ENCODE peak calls at places on chromosome 17, in seven cellular contexts. D, A, S, Q, X, G and J are unnamed samples.

GRCh38 chr17:7254511-7254910 is 2.5 kb downstream of the ELP5 start:
- DNase-seq in D (no peak), A (no peak), S (no peak), Q (no peak), X (no peak), G (no peak), J (no peak)

GRCh38 chr17:1110844-1111598 is 68.8 kb downstream of the ABR start:
- DNase-seq in D (peak; percentile 70), A (peak; percentile 75), S (peak; percentile 91), Q (peak; percentile 90), X (peak; percentile 68), G (no peak), J (no peak)

GRCh38 chr17:1485748-1486376 is 6.6 kb downstream of the MYO1C start:
- DNase-seq in D (peak; percentile 65), A (peak; percentile 83), S (peak; percentile 60), Q (peak; percentile 76), X (peak; percentile 80), G (peak; percentile 61), J (peak; percentile 70)

GRCh38 chr17:45768000-45768399 is 16.1 kb upstream of the CRHR1 start:
- DNase-seq in D (no peak), A (peak; percentile 28), S (no peak), Q (no peak), X (no peak), G (no peak), J (no peak)

GRCh38 chr17:17750881-17751280 is 69.6 kb downstream of the RAI1 start:
- DNase-seq in D (peak; percentile 41), A (no peak), S (no peak), Q (no peak), X (no peak), G (no peak), J (no peak)

GRCh38 chr17:18262111-18262510 is 1.6 kb downstream of the MIEF2 start:
- DNase-seq in D (no peak), A (no peak), S (no peak), Q (no peak), X (no peak), G (no peak), J (no peak)

GRCh38 chr17:5122586-5123342 is 6.9 kb downstream of the USP6 start:
- DNase-seq in D (peak; percentile 12), A (peak; percentile 72), S (no peak), Q (no peak), X (no peak), G (no peak), J (no peak)

GRCh38 chr17:63995626-63996025 is 2.5 kb upstream of the PRR29 start:
- DNase-seq in D (no peak), A (no peak), S (no peak), Q (no peak), X (peak; percentile 3), G (no peak), J (no peak)

GRCh38 chr17:21041753-21042433 is 918 bp downstream of the USP22 start:
- DNase-seq in D (peak; percentile 85), A (peak; percentile 94), S (peak; percentile 61), Q (peak; percentile 71), X (peak; percentile 90), G (peak; percentile 35), J (peak; percentile 60)

GRCh38 chr17:56114469-56114868 is 38.8 kb upstream of the ANKFN1 start:
- DNase-seq in D (no peak), A (no peak), S (no peak), Q (no peak), X (no peak), G (no peak), J (no peak)

GRCh38 chr17:60089097-60089844 is 10.6 kb upstream of the HEATR6 start:
- DNase-seq in D (no peak), A (no peak), S (no peak), Q (no peak), X (no peak), G (no peak), J (no peak)

GRCh38 chr17:58156839-58157803 is 8.9 kb downstream of the OR4D1 start:
- DNase-seq in D (peak; percentile 3), A (peak; percentile 54), S (no peak), Q (peak; percentile 56), X (peak; percentile 21), G (peak; percentile 17), J (peak; percentile 26)

DNA sequence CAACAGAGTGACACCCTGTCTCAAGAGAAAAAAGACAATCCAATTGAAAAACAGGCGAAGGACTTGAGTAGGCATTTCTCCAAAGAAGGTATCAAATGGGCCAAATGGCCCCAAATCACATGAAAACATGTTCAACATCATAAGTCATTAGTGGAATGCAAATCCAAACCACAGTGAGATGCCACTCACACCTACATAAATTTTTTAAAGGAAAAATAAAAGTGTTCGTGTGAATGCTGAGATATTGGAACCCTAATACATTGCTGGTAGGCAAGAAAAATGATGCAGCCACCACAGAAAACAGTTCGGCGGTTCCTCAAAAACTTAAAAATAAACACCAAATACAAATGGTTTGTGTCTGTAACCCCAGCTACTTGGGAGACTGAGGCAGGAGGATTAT is 45.2 kb downstream of the PIGL start:
- DNase-seq in D (no peak), A (no peak), S (no peak), Q (no peak), X (no peak), G (no peak), J (no peak)
- H3K9me3 ChIP-seq in D (no peaks in the 10 kb centered on the region), A (no peaks in the 10 kb centered on the region), S (no peaks in the 10 kb centered on the region), Q (no peaks in the 10 kb centered on the region), X (no peaks in the 10 kb centered on the region), G (no peaks in the 10 kb centered on the region), J (no peaks in the 10 kb centered on the region)

DNA sequence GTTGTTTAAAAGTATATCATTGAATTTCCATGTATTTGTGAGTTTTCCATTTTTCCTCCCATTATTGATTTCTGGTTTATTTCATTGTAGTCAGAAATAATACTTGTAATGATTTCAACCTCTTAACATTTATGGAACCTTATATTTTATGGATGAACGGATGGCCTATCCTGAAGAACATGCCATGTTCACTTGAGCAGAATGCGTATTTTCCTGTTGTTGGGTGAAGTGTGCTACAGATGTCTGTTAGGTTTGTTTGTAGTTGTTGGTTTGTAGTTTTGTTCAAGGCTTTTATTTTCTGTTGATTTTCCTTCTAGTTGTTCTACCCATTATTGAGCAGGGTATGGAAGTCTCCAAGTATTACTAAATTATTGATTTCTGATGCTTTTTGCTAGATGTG is 107.2 kb upstream of the NACA2 start:
- DNase-seq in D (no peak), A (no peak), S (no peak), Q (no peak), X (no peak), G (no peak), J (no peak)
- H3K9me3 ChIP-seq in D (peaks cover 2% of the 10 kb centered on the region), A (peaks cover 45% of the 10 kb centered on the region), S (peaks cover 19% of the 10 kb centered on the region), Q (peaks cover 41% of the 10 kb centered on the region), X (peaks cover 71% of the 10 kb centered on the region), G (peaks cover 14% of the 10 kb centered on the region), J (peaks cover 6% of the 10 kb centered on the region)

GRCh38 chr17:83189673-83190385 is 110.4 kb downstream of the METRNL start:
- DNase-seq in D (peak; percentile 3), A (peak; percentile 75), S (peak; percentile 90), Q (no peak), X (peak; percentile 43), G (no peak), J (no peak)
- H3K9me3 ChIP-seq in D (no peaks in the 10 kb centered on the region), A (no peaks in the 10 kb centered on the region), S (peaks cover 19% of the 10 kb centered on the region), Q (peaks cover 3% of the 10 kb centered on the region), X (peaks cover 11% of the 10 kb centered on the region), G (no peaks in the 10 kb centered on the region), J (no peaks in the 10 kb centered on the region)

DNA sequence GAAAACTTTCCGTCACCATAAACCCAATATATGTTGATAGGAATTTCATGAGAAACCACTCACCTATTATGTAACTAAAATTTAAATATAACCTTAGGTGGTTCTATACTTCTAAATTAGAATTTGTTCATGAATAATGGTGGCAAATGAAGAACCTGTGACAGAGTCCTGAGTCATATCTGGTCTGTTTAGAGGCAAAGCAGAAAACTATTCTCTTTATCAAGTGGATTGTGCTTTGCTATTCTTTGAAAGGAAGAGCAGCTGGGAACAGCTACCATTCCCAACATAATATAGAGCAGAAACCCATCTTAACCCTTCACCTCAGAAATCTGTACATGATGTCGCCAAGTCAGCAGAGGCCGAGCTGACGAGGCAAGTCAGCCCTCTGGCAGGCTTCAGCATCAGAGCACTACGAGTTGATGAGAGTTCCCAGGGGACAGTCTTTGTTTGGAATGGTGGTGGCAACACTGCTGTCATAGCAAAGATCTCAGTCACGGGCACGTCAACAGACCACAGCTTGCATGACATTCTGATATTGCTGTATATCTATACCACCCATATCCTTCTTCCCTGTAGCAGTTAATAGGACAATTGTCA is 631.9 kb upstream of the CA10 start:
- DNase-seq in D (no peak), A (no peak), S (no peak), Q (no peak), X (no peak), G (no peak), J (no peak)
- H3K9me3 ChIP-seq in D (no peaks in the 10 kb centered on the region), A (no peaks in the 10 kb centered on the region), S (peaks cover 8% of the 10 kb centered on the region), Q (no peaks in the 10 kb centered on the region), X (peaks cover 2% of the 10 kb centered on the region), G (no peaks in the 10 kb centered on the region), J (no peaks in the 10 kb centered on the region)

GRCh38 chr17:27079660-27080059 is 214.3 kb upstream of the WSB1 start:
- DNase-seq in D (no peak), A (no peak), S (no peak), Q (no peak), X (no peak), G (no peak), J (no peak)
- H3K9me3 ChIP-seq in D (no peaks in the 10 kb centered on the region), A (no peaks in the 10 kb centered on the region), S (peaks cover 9% of the 10 kb centered on the region), Q (no peaks in the 10 kb centered on the region), X (no peaks in the 10 kb centered on the region), G (no peaks in the 10 kb centered on the region), J (no peaks in the 10 kb centered on the region)